ENCODE peak calls at places on chromosomes 12 and 14, in seven cellular contexts. I, A, D, B, E, R and Q are unnamed samples.

GRCh38 chr14:67583711-67584644 is 16.1 kb downstream of the PIGH start:
- DNase-seq in B (peak; percentile 56), R (peak; percentile 62), E (no peak), I (peak; percentile 67), D (peak; percentile 67), A (peak; percentile 72), Q (no peak)

GRCh38 chr12:69231479-69231878 is 7.9 kb upstream of the CPSF6 start:
- DNase-seq in A (no peak), D (no peak), R (no peak), B (no peak), I (no peak), E (no peak), Q (no peak)

GRCh38 chr12:130661501-130662255 is 54.4 kb downstream of the RIMBP2 start:
- DNase-seq in R (no peak), I (no peak), E (no peak), D (no peak), A (no peak), B (peak; percentile 14), Q (no peak)

GRCh38 chr14:64556526-64556925 is 6.8 kb downstream of the PPP1R36 start:
- DNase-seq in E (no peak), D (peak; percentile 89), B (peak; percentile 44), I (no peak), R (no peak), A (peak; percentile 13), Q (no peak)

GRCh38 chr14:99246536-99247083 is 25.4 kb downstream of the BCL11B start:
- DNase-seq in B (no peak), I (no peak), R (no peak), D (no peak), A (no peak), E (no peak), Q (no peak)

GRCh38 chr14:31277085-31277484 is 69.5 kb upstream of the HECTD1 start:
- DNase-seq in D (no peak), I (no peak), R (no peak), A (no peak), B (no peak), E (no peak), Q (no peak)

GRCh38 chr14:72332054-72332453 is 399.8 kb downstream of the RGS6 start:
- DNase-seq in I (no peak), R (no peak), A (no peak), B (no peak), D (no peak), E (no peak), Q (peak; percentile 11)

GRCh38 chr14:78764645-78765044 is 594.5 kb downstream of the NRXN3 start:
- DNase-seq in B (no peak), I (no peak), A (no peak), R (no peak), E (no peak), D (no peak), Q (no peak)

GRCh38 chr14:106586098-106586704 is 1059.8 kb downstream of the TMEM121 start:
- DNase-seq in I (peak; percentile 51), R (peak; percentile 60), D (no peak), B (peak; percentile 13), A (no peak), E (peak; percentile 69), Q (peak; percentile 6)

GRCh38 chr14:92549096-92549852 is 35.7 kb downstream of the RIN3 start:
- DNase-seq in I (no peak), D (no peak), E (no peak), A (no peak), R (no peak), B (no peak), Q (no peak)

GRCh38 chr12:54018608-54018984 is 9.6 kb upstream of the HOXC6 start:
- DNase-seq in B (no peak), R (peak; percentile 69), I (no peak), D (no peak), A (no peak), E (no peak), Q (no peak)

GRCh38 chr12:116697305-116698130 is 40.4 kb downstream of the SPRING1 start:
- DNase-seq in E (no peak), A (peak; percentile 58), B (peak; percentile 71), R (peak; percentile 62), D (no peak), I (peak; percentile 35), Q (peak; percentile 40)

GRCh38 chr14:90871605-90872233 is 55.5 kb upstream of the TTC7B start:
- DNase-seq in R (no peak), A (peak; percentile 76), D (peak; percentile 53), E (no peak), I (no peak), B (peak; percentile 15), Q (peak; percentile 55)

GRCh38 chr14:93163570-93163969 is 21.1 kb downstream of the MOAP1 start:
- DNase-seq in I (peak; percentile 85), A (no peak), B (no peak), D (no peak), R (no peak), E (no peak), Q (no peak)

DNA sequence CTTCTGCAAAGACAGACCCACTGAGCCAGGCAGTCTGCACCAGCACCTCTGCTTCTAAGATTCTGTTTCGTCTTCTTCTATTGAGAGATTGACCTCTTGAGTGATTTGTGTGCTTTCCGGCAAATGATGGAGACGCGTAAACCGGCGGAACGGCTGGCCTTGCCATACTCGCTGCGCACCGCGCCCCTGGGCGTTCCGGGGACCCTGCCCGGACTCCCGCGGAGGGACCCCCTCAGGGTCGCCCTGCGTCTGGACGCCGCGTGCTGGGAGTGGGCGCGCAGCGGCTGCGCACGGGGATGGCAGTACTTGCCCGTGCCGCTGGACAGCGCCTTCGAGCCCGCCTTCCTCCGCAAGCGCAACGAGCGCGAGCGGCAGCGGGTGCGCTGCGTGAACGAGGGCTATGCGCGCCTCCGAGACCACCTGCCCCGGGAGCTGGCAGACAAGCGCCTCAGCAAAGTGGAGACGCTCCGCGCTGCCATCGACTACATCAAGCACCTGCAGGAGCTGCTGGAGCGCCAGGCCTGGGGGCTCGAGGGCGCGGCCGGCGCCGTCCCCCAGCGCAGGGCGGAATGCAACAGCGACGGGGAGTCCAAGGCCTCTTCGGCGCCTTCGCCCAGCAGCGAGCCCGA is 703 bp downstream of the ASCL4 start:
- DNase-seq in E (peak; percentile 64), D (no peak), I (no peak), A (no peak), B (no peak), R (peak; percentile 15), Q (no peak)
- TF ChIP-seq CTCF in E (no peak), D (no peak), I (no peak), A (no peak), B (no peak), R (no peak), Q (no peak)

DNA sequence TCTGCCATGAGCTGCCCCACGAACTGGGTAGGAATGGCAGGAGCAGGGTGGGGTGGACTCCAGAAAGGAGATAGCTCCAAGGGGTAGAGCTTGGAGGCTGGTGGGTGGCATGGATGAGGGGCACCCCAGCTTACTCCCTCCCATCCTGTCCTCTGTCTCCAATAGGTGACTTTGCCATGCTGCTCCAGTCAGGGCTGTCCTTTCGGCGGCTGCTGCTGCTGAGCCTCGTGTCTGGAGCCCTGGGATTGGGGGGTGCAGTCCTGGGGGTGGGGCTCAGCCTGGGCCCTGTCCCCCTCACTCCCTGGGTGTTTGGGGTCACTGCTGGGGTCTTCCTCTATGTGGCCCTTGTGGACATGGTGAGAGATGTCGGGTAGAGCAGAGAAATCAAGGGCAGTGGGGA is 7.1 kb downstream of the SLC39A5 start:
- DNase-seq in B (no peak), A (no peak), I (no peak), E (no peak), D (no peak), R (no peak), Q (no peak)
- H3K4me3 ChIP-seq in B (no peak overlapping the region), A (no peak overlapping the region), I (no peak overlapping the region), E (no peak overlapping the region), D (no peak overlapping the region), R (no peak overlapping the region), Q (no peak overlapping the region)

DNA sequence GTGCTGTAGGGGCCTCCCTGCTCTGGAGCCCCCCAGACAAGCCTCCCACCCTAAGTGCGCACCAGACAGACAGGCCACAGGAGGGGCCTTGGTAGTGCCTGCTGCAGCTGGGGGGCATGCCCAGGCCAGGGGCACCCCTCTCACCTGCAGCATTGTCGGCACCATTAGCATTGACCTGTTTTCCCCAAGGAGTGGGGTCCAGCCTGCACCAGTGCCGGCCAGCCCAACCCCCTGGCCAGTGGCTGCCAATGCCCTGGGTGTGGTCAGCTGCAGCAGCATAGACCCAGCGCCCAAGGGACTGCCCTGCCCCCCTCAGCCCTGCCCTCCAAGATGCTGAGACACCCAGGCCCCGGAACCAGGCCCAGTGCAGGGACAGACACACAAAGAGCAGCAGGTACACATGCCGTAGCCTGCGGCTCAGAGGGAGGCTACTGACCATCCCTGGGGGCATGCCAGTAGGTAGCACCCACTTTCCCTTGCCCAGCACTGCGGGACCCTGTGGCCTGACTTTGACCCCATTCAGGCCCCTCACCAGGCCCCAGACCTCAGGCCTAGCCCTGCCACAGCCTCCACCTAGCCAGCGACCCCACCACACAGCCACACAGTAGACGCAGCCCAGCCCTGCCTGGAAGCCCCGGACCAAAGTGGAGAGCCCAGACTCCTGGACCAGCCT is 1.0 kb downstream of the AHNAK2 start:
- DNase-seq in A (peak; percentile 23), B (peak; percentile 61), R (peak; percentile 14), E (peak; percentile 65), I (no peak), D (no peak), Q (no peak)
- TF ChIP-seq CTCF in A (no peak), B (no peak), R (no peak), E (no peak), I (no peak), D (no peak), Q (no peak)

GRCh38 chr14:96177766-96178377 is 26.8 kb upstream of the BDKRB2 start:
- DNase-seq in B (no peak), E (no peak), D (peak; percentile 25), A (no peak), R (no peak), I (peak; percentile 53), Q (no peak)

GRCh38 chr14:96173646-96174475 is 30.8 kb upstream of the BDKRB2 start:
- DNase-seq in A (no peak), I (no peak), R (no peak), D (no peak), E (no peak), B (no peak), Q (no peak)

GRCh38 chr14:96176811-96177211 is 27.8 kb upstream of the BDKRB2 start:
- DNase-seq in R (no peak), D (peak; percentile 89), B (no peak), A (no peak), E (no peak), I (no peak), Q (no peak)

GRCh38 chr14:96178674-96179321 is 25.8 kb upstream of the BDKRB2 start:
- DNase-seq in I (no peak), B (no peak), R (no peak), A (no peak), E (no peak), D (no peak), Q (no peak)

DNA sequence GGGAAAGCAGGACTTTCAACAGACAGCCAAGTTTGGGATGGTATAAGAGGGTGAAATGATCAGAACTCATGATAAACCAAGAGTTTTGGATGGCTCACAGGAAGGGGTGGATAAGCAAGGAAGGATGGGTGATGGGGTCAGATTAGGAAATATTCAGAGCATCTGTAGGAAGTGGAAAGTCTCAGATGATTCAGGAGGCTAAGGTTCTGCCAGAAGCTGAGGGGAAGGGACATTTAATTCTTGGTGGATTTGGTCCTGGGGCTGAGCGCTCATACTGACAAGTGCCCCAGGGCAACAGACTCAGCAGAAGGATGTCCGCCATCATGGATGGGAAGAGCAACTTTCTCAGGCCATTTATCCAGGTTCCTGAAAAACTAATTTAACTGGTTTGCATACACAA is 28.4 kb upstream of the BDKRB2 start:
- DNase-seq in B (no peak), A (no peak), E (no peak), R (no peak), I (no peak), D (peak; percentile 15), Q (no peak)
- H3K4me3 ChIP-seq in B (no peak overlapping the region), A (no peak overlapping the region), E (no peak overlapping the region), R (no peak overlapping the region), I (no peak overlapping the region), D (no peak overlapping the region), Q (no peak overlapping the region)